ENCODE peak calls at places on chromosome 13, in eight cellular contexts. A, J, H, Y, S, E, B and D are unnamed samples.

GRCh38 chr13:99959127-99959529 is 12.4 kb downstream of the ZIC5 start:
- DNase-seq in S (no peak), J (no peak), E (no peak), Y (no peak), B (no peak), A (no peak), H (no peak), D (no peak)

GRCh38 chr13:103315701-103316100 is 249.5 kb upstream of the SLC10A2 start:
- DNase-seq in E (no peak), Y (no peak), H (no peak), A (no peak), J (peak; percentile 53), B (no peak), S (no peak), D (no peak)

GRCh38 chr13:100381595-100382224 is 206.9 kb downstream of the GGACT start:
- DNase-seq in J (no peak), B (no peak), H (no peak), Y (no peak), S (no peak), A (no peak), E (no peak), D (no peak)

GRCh38 chr13:74644239-74644638 is 510.0 kb upstream of the KLF12 start:
- DNase-seq in Y (no peak), J (no peak), B (no peak), E (no peak), S (no peak), A (no peak), H (no peak), D (no peak)

GRCh38 chr13:99614465-99614885 is 113.2 kb downstream of the TM9SF2 start:
- DNase-seq in A (peak; percentile 62), S (no peak), B (no peak), Y (no peak), J (no peak), H (peak; percentile 12), E (peak; percentile 29), D (peak; percentile 81)

GRCh38 chr13:25046985-25047660 is 48.8 kb upstream of the PABPC3 start:
- DNase-seq in J (no peak), B (no peak), A (peak; percentile 78), H (no peak), Y (no peak), S (no peak), E (no peak), D (peak; percentile 84)

GRCh38 chr13:114110091-114110829 is 22.2 kb downstream of the RASA3 start:
- DNase-seq in B (no peak), H (peak; percentile 64), Y (peak; percentile 85), S (no peak), J (peak; percentile 66), E (no peak), A (peak; percentile 73), D (no peak)

GRCh38 chr13:64154514-64154913 is 2738.9 kb upstream of the PCDH20 start:
- DNase-seq in H (no peak), E (peak; percentile 0), Y (no peak), J (no peak), S (no peak), A (no peak), B (no peak), D (peak; percentile 14)

GRCh38 chr13:44271915-44272341 is 101.7 kb upstream of the SERP2 start:
- DNase-seq in J (no peak), H (no peak), S (no peak), A (no peak), Y (no peak), E (no peak), B (no peak), D (peak; percentile 36)

GRCh38 chr13:49371943-49372636 is 71.8 kb downstream of the CAB39L start:
- DNase-seq in A (no peak), J (peak; percentile 89), B (no peak), Y (peak; percentile 49), E (no peak), H (no peak), S (no peak), D (no peak)

GRCh38 chr13:20378721-20379120 is 146.6 kb upstream of the GJB6 start:
- DNase-seq in B (no peak), Y (no peak), E (no peak), H (no peak), A (no peak), J (no peak), S (no peak), D (no peak)

GRCh38 chr13:43783820-43784219 is 3.0 kb downstream of the ENOX1 start:
- DNase-seq in J (peak; percentile 59), H (no peak), A (no peak), Y (no peak), E (no peak), S (peak; percentile 21), B (no peak), D (peak; percentile 96)

GRCh38 chr13:23724196-23724970 is 154.2 kb downstream of the TNFRSF19 start:
- DNase-seq in Y (no peak), S (peak; percentile 55), H (no peak), J (no peak), B (no peak), E (no peak), A (no peak), D (peak; percentile 84)

GRCh38 chr13:60329221-60329983 is 67.6 kb upstream of the TDRD3 start:
- DNase-seq in A (peak; percentile 67), B (no peak), J (no peak), E (peak; percentile 22), Y (peak; percentile 2), H (no peak), S (peak; percentile 25), D (peak; percentile 87)